ENCODE peak calls at places on chromosomes 6 and 20, in five cellular contexts. K, U, J, S and L are unnamed samples.

GRCh38 chr6:119683022-119683421 is 333.5 kb upstream of the MAN1A1 start:
- DNase-seq in U (no peak), K (no peak), S (no peak), J (no peak), L (no peak)

GRCh38 chr20:57665589-57665971 is 44.2 kb downstream of the PMEPA1 start:
- DNase-seq in U (no peak), J (peak), S (no peak), K (no peak), L (peak)

GRCh38 chr6:100886078-100886477 is 4.9 kb upstream of the ASCC3 start:
- DNase-seq in S (no peak), J (no peak), K (no peak), U (peak), L (no peak)

GRCh38 chr20:36579996-36580545 is 6.7 kb downstream of the TGIF2 start:
- DNase-seq in S (no peak), J (no peak), U (no peak), K (peak), L (no peak)

GRCh38 chr6:169370666-169371343 is 117.2 kb upstream of the THBS2 start:
- DNase-seq in S (no peak), U (no peak), J (no peak), K (no peak), L (no peak)

GRCh38 chr6:24699521-24700359 is 19.2 kb downstream of the C6orf62 start:
- DNase-seq in U (no peak), J (no peak), S (no peak), K (no peak), L (no peak)

GRCh38 chr6:135162678-135163439 is 18.2 kb upstream of the MYB start:
- DNase-seq in S (peak), K (no peak), J (peak), U (no peak), L (no peak)

GRCh38 chr6:14671261-14671681 is 553.7 kb downstream of the CD83 start:
- DNase-seq in J (no peak), K (peak), S (no peak), U (peak), L (no peak)

GRCh38 chr6:150293423-150294280 is 75.2 kb upstream of the IYD start:
- DNase-seq in S (no peak), K (no peak), U (no peak), J (no peak), L (no peak)

GRCh38 chr20:64153410-64153809 is 10.8 kb upstream of the MYT1 start:
- DNase-seq in U (no peak), S (no peak), K (no peak), J (no peak), L (peak)
- H3K4me3 ChIP-seq in U (no peak), S (no peak), K (no peak), J (no peak), L (no peak)

DNA sequence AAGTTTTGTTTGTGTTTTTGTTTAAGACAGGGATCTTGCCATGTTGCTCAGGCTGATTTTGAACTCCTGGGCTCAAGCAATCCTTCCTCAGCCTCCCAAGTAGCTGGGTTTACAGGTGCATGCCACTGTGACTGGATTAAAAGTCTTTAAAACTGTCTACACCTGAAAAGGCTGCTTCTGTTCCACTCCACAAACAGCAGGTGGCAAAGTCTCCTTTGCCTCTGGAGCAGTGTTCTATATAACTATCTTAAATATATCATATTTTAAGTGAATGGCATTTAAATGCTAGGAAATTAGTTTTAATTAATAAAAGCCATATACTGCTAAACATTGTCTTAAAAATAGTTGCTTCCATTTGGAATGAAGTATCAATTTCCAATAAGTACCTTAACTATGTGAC is 89.2 kb upstream of the BCLAF1 start:
- DNase-seq in K (no peak), U (no peak), S (no peak), J (no peak), L (no peak)
- TF ChIP-seq CTCF in K (no peak), U (peak), S (no peak), J (no peak), L (peak)

GRCh38 chr6:128667339-128667858 is 147.0 kb upstream of the PTPRK start:
- DNase-seq in U (no peak), J (no peak), S (no peak), K (no peak), L (no peak)

GRCh38 chr6:128666405-128666804 is 146.0 kb upstream of the PTPRK start:
- DNase-seq in K (no peak), U (no peak), S (no peak), J (no peak), L (no peak)

GRCh38 chr6:128676456-128676855 is 156.1 kb upstream of the PTPRK start:
- DNase-seq in S (no peak), J (no peak), K (no peak), U (no peak), L (no peak)

GRCh38 chr6:128672023-128672422 is 151.6 kb upstream of the PTPRK start:
- DNase-seq in U (no peak), J (no peak), K (no peak), S (no peak), L (no peak)
- H3K27ac ChIP-seq in U (no peak), J (no peak), K (no peak), S (no peak), L (no peak)

DNA sequence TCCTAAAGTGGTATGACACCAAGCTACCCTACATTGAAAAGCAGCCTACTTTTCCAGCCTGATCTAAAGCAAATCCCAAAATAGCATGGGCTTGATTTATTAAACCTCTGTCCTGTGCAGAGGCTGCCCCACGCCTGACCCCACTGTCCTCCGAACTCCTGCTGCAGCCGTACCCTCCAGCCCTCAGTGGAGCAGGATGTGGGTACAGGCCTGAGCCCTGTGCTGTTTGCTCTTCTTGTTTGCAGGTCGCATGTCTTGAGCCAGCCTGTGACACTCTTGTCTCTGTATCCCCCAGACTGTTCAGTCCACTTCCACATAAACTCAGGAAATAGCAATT is 61.2 kb downstream of the RPP40 start:
- DNase-seq in J (no peak), K (no peak), U (peak), S (no peak), L (no peak)
- H3K4me3 ChIP-seq in J (no peak), K (no peak), U (no peak), S (no peak), L (no peak)

DNA sequence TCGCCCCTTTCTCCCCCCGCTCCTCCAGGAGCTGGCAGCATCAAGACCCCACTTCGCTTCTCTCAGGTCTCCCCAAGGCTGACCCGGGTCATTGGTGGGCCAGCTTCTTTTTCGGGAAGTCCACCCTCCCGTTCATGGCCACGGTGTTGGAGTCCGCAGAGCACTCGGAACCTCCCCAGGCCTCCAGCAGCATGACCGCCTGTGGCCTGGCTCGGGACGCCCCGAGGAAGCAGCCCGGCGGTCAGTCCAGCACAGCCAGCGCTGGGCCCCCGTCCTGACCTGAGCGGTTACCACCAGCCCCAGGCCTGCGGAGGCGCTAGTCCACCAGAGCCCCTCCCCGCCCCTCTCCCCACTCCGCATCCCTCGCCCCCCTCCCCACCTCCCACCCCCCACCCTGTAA is 1.0 kb downstream of the PPDPF start:
- DNase-seq in J (peak), S (peak), U (no peak), K (no peak), L (peak)
- TF ChIP-seq CTCF in J (no peak), S (peak), U (no peak), K (no peak), L (no peak)

GRCh38 chr20:44526129-44526528 is 4.3 kb upstream of the SERINC3 start:
- DNase-seq in U (no peak), J (no peak), K (no peak), S (no peak), L (no peak)
- H3K27ac ChIP-seq in U (no peak), J (no peak), K (no peak), S (no peak), L (peak)

DNA sequence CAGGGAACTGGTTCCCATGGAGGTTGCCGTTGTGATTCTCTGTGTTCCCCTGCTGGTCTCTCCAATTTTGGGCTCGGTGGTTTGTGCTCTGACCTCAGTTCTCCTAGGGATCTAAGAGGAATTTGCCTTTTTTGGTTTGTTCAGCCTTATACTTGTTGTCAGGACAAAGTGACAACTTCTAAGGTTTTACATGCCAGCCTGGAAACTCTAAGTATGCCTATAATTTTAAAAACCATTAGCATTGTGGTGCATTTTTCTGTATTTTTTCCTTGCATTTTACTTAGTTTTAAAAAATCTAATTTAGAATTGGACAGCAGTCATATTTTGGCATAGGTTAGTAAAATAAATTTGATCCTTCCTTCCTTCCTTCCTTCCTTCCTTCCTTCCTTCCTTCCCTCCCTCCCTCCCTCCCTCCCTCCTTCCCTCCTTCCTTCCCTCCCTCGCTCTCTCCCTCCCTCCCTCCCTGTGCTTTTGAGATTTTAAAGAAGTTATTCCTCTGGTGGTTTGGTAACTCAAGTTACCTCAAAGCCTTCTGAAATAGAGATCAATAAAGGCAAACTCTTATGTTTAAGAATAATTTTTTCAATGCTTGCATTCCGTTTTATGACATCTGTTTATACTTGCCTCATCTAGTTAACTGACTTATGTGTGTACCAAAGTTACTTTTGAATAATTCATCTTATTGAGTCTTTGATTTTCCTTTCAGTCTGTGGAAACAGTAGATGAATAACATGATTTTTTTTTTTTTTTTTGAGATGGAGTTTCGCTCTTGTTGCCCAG is 141.3 kb upstream of the RGS17 start:
- DNase-seq in J (no peak), S (no peak), K (no peak), U (no peak), L (no peak)
- H3K4me3 ChIP-seq in J (no peak), S (no peak), K (no peak), U (no peak), L (no peak)

GRCh38 chr6:111159628-111160027 is 72.3 kb downstream of the SLC16A10 start:
- DNase-seq in U (no peak), S (no peak), K (no peak), J (no peak), L (no peak)

GRCh38 chr6:111161650-111162049 is 74.3 kb downstream of the SLC16A10 start:
- DNase-seq in K (no peak), U (no peak), J (no peak), S (no peak), L (no peak)

GRCh38 chr6:111162504-111162903 is 75.2 kb downstream of the SLC16A10 start:
- DNase-seq in U (no peak), K (no peak), J (no peak), S (no peak), L (no peak)

GRCh38 chr6:111154981-111155380 is 67.7 kb downstream of the SLC16A10 start:
- DNase-seq in U (no peak), S (no peak), J (no peak), K (no peak), L (no peak)

GRCh38 chr6:111157412-111157811 is 70.1 kb downstream of the SLC16A10 start:
- DNase-seq in S (no peak), U (no peak), J (no peak), K (no peak), L (no peak)
- TF ChIP-seq CTCF in S (no peak), U (no peak), J (no peak), K (no peak), L (no peak)